ENCODE peak calls at places on chromosomes 12 and 14, in six cellular contexts. N is GM23338, B is endothelial cell of umbilical vein, O is PC-3, J is GM23248, S is IMR-90. F is an unnamed sample. For H3K4me1 and H3K27me3, the result is how much of the 10 kb centered on the place peaks cover.

GRCh38 chr12:108635201-108635996 is 1.7 kb upstream of the SELPLG start:
- DNase-seq in N (no peak), B (no peak), O (no peak), J (no peak), S (peak), F (peak)

GRCh38 chr14:70162353-70162752 is 26.4 kb downstream of the SLC8A3 start:
- DNase-seq in N (no peak), B (no peak), O (no peak), J (no peak), S (no peak), F (peak)

GRCh38 chr12:94126067-94126466 is 22.3 kb upstream of the PLXNC1 start:
- DNase-seq in N (no peak), B (no peak), O (no peak), J (no peak), S (no peak), F (no peak)

GRCh38 chr12:16844875-16845274 is 238.9 kb upstream of the LMO3 start:
- DNase-seq in N (peak), B (no peak), O (no peak), J (peak), S (no peak), F (no peak)

GRCh38 chr12:22101749-22102243 is 55.8 kb downstream of the CMAS start:
- DNase-seq in N (no peak), B (peak), O (peak), J (peak), S (peak), F (no peak)

GRCh38 chr12:125137776-125138344 is 72.6 kb downstream of the AACS start:
- DNase-seq in N (no peak), B (no peak), O (no peak), J (no peak), S (no peak), F (no peak)

GRCh38 chr12:105231396-105231795 is 4.6 kb downstream of the APPL2 start:
- DNase-seq in N (no peak), B (no peak), O (no peak), J (no peak), S (no peak), F (no peak)

GRCh38 chr14:103021817-103022668 is 35.3 kb downstream of the CDC42BPB start:
- DNase-seq in N (no peak), B (no peak), O (no peak), J (peak), S (peak), F (no peak)

GRCh38 chr12:22656376-22656775 is 31.4 kb downstream of the ETNK1 start:
- DNase-seq in N (no peak), B (no peak), O (no peak), J (no peak), S (no peak), F (no peak)

GRCh38 chr12:92505373-92506340 is 197.1 kb upstream of the PLEKHG7 start:
- DNase-seq in N (no peak), B (peak), O (no peak), J (peak), S (peak), F (no peak)

GRCh38 chr12:4116251-4117111 is 157.1 kb upstream of the CCND2 start:
- DNase-seq in N (peak), B (peak), O (no peak), J (peak), S (peak), F (peak)

GRCh38 chr14:52111583-52111982 is 42.7 kb upstream of the NID2 start:
- DNase-seq in N (no peak), B (no peak), O (peak), J (peak), S (peak), F (no peak)

GRCh38 chr12:82758743-82759142 is 72.0 kb downstream of the TMTC2 start:
- DNase-seq in N (no peak), B (no peak), O (no peak), J (no peak), S (no peak), F (no peak)

GRCh38 chr14:64598404-64598803 is 48.6 kb downstream of the PPP1R36 start:
- DNase-seq in N (no peak), B (no peak), O (no peak), J (no peak), S (no peak), F (no peak)

GRCh38 chr12:12265571-12266388 is 1.1 kb downstream of the LRP6 start:
- DNase-seq in N (no peak), B (peak), O (peak), J (peak), S (peak), F (no peak)

GRCh38 chr12:71876400-71876799 is 36.8 kb downstream of the TBC1D15 start:
- DNase-seq in N (no peak), B (peak), O (no peak), J (no peak), S (no peak), F (no peak)

GRCh38 chr12:127773520-127773919 is 493.4 kb upstream of the TMEM132C start:
- DNase-seq in N (peak), B (no peak), O (peak), J (no peak), S (no peak), F (peak)

GRCh38 chr12:110531741-110532333 is 29.7 kb downstream of the RAD9B start:
- DNase-seq in N (no peak), B (no peak), O (peak), J (peak), S (peak), F (peak)

GRCh38 chr12:88519802-88520435 is 60.4 kb downstream of the KITLG start:
- DNase-seq in N (no peak), B (peak), O (no peak), J (no peak), S (peak), F (no peak)

GRCh38 chr12:12172106-12172511 is 94.7 kb downstream of the LRP6 start:
- DNase-seq in N (no peak), B (peak), O (peak), J (peak), S (peak), F (no peak)

GRCh38 chr12:8038659-8039114 is 6.2 kb downstream of the FOXJ2 start:
- DNase-seq in N (peak), B (peak), O (no peak), J (peak), S (peak), F (no peak)

GRCh38 chr14:52987514-52987913 is 36.7 kb upstream of the FERMT2 start:
- DNase-seq in N (no peak), B (no peak), O (no peak), J (no peak), S (no peak), F (no peak)

GRCh38 chr14:29536886-29537511 is 390.6 kb downstream of the PRKD1 start:
- DNase-seq in N (no peak), B (peak), O (peak), J (peak), S (peak), F (peak)

GRCh38 chr14:105328678-105329390 is 14.3 kb downstream of the PACS2 start:
- DNase-seq in N (no peak), B (no peak), O (no peak), J (no peak), S (no peak), F (no peak)

GRCh38 chr12:44405267-44405666 is 470.8 kb downstream of the NELL2 start:
- DNase-seq in N (peak), B (no peak), O (no peak), J (no peak), S (no peak), F (no peak)

GRCh38 chr12:23810327-23810902 is 139.1 kb downstream of the SOX5 start:
- DNase-seq in N (no peak), B (no peak), O (no peak), J (no peak), S (no peak), F (no peak)

GRCh38 chr12:57619434-57620244 is 8.4 kb downstream of the ARHGEF25 start:
- DNase-seq in N (peak), B (no peak), O (no peak), J (no peak), S (no peak), F (no peak)

GRCh38 chr12:54352022-54352531 is 12.2 kb downstream of the GPR84 start:
- DNase-seq in N (peak), B (no peak), O (no peak), J (peak), S (peak), F (no peak)

DNA sequence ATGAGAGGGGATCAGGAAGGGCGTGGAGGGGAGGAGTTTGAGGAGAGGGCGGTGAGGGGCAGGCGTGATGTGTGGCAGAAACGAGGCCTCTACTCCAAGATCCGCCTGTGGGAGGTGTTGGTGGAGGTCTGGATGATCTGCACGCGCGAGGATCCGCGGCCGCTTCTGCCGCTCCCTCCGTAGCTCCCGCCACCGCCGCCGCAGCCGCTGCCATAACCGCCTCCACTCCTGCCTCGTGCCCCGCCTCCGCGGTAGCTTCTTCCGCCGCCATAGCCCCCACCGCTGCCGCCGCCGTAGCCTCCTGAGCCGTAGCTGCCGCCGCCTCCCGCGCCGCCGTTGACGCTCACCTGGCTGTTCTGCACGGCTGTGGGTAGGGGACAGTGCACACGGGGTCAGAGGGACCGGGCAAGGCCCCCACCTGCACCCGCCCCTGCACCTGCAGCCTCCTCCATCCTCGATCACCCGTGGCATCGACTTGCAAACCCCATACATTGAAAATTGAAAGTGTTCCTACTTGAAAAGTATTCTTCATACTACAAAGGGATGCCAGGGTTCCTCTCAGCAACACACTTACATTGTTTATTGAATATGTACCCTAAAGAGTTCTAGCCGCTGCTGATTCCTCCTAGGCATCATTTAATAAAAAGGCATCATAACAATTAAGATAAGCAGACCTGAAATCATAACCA is 11.0 kb upstream of the KRT1 start:
- DNase-seq in N (peak), B (no peak), O (no peak), J (peak), S (no peak), F (no peak)
- H2AFZ ChIP-seq in N (peak), B (no peak), O (peak), J (no peak), S (peak), F (no peak)

DNA sequence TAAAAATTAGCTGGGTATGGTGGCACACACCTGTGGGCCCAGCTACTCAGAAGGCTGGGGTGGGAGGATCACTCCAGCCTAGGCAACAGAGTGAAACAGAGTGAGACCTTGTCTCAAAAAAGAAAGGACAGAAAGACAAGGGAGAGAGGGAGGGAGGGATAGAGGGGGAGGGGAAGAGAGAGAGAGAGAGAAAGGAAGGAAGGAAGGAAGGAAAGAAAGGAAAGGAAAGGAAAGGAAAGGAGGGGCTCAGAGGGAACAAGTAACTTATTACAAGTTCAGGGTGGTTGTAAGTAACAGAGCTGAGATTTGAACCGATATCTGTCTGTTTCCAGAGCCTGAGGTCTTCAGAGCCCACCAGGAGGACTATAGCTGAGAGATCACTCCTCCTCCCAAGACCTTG is 8.3 kb downstream of the IFFO1 start:
- DNase-seq in N (no peak), B (no peak), O (no peak), J (no peak), S (no peak), F (no peak)
- H3K4me1 ChIP-seq in N (under half), B (under half), O (under half), J (half or more), S (under half), F (under half)

GRCh38 chr12:65016881-65017650 is 104.0 kb downstream of the WIF1 start:
- DNase-seq in N (no peak), B (no peak), O (no peak), J (no peak), S (no peak), F (no peak)
- H3K27me3 ChIP-seq in N (under half), B (under half), O (under half), J (under half), S (under half), F (under half)

DNA sequence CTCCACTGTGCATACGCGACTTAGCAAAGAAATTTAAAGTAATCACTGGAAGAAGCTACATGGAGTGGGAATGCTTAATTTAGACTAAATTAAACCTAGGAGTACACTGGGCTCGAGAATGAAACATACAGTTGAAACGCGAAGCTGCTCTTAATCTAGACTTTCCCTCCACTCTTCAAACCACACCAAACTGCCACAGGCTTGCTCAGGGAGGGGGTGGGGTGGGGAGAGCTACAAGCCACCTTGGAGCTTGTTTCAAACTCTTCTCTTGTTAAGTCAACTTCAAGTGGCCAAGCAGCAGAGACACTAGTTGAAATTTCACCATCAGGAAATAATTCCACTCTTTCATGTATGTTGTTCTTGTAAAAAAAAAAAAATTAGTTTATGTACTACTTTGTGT is 69.9 kb downstream of the SLC38A1 start:
- DNase-seq in N (no peak), B (no peak), O (no peak), J (no peak), S (no peak), F (no peak)
- H2AFZ ChIP-seq in N (no peak), B (no peak), O (no peak), J (no peak), S (no peak), F (no peak)

DNA sequence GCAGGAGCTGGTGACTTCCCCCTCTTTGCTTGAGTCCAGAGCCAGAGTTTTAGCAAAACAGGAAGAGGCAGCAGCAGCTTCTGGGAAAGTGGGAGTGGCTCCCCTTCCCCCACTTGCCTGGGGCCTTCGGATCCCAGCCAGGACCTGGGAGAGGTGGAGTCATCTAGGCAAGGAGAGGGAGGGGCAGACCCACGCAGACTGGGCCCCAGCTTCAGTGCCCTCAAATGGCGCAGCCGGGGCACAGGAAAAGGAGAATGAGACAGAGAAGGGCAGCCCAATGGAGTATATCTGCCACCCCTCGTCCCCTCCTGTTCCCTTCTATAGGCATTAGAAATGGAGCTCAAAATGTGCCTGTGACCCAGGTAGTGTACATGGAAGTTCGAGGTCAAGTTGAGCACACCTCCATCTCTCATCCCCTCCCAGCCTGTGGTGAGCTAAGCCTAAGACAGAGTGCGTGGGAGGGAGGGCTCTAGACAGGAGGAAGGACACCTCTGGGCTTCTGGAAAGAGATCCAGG is 9.3 kb upstream of the HDAC7 start:
- DNase-seq in N (peak), B (peak), O (peak), J (peak), S (peak), F (no peak)
- H3K4me1 ChIP-seq in N (under half), B (under half), O (under half), J (half or more), S (under half), F (under half)

DNA sequence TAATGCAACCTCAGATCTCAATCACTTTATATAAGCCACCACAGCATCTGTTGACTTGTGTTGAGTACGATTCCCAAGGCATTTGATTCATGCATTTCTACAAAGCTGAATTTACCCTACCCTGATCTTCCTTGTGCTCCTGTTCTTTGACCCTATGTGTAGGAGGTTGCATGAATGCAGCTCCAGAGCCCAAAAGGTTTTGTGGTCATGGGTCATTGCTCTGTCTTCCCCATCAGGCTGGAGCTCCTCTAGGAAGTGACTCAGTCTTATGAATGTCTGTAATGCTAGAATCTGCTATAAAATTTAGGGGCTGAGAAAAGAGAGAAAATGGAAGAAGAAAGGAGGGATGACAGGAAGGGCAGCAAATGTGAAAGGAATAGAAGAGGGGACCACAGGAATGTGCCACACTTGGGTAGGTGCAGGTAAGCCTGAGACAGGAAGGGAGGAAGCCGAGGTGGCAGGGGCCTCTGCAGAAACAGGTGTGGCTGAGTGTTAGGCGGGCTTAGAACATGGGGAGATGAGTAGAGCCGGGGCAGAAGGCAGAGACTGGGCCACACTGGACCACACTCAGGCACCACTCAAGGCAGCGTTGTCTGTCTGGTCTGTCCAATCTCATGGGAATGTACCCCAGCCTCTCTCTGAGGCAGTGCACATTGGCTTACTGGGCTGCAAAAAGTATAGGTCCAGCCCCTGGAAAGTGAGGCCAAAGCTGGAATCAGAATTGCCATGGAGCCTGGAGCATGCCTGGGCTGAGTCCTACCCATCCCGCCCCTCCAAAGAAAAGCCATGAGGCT is 334.1 kb downstream of the BCL11B start:
- DNase-seq in N (no peak), B (no peak), O (no peak), J (no peak), S (no peak), F (no peak)
- H3K27me3 ChIP-seq in N (under half), B (under half), O (under half), J (under half), S (under half), F (under half)

F was measured in Karpas-422.